ENCODE peak calls at places on chromosomes 11 and 22, in ten cellular contexts. I, O, P, K, F, Z, E, H, J and N are unnamed samples.

GRCh38 chr11:28619870-28620540 is 511.8 kb downstream of the METTL15 start:
- DNase-seq in I (peak), O (no peak), P (no peak), K (no peak), F (peak), Z (no peak), E (no peak), H (peak), J (no peak), N (peak)

GRCh38 chr22:46112405-46112804 is 37.9 kb upstream of the PPARA start:
- DNase-seq in I (no peak), O (no peak), P (no peak), K (no peak), F (no peak), Z (no peak), E (no peak), H (no peak), J (no peak), N (no peak)

GRCh38 chr11:106021181-106021966 is 666 bp downstream of the MSANTD4 start:
- DNase-seq in I (no peak), O (peak), P (no peak), K (no peak), F (no peak), Z (no peak), E (no peak), H (peak), J (peak), N (no peak)

GRCh38 chr22:37560682-37561208 is 465 bp downstream of the CDC42EP1 start:
- DNase-seq in I (peak), O (no peak), P (no peak), K (no peak), F (no peak), Z (peak), E (no peak), H (peak), J (no peak), N (no peak)

GRCh38 chr11:94815705-94816344 is 47.7 kb downstream of the AMOTL1 start:
- DNase-seq in I (no peak), O (peak), P (no peak), K (no peak), F (no peak), Z (no peak), E (no peak), H (peak), J (no peak), N (no peak)

GRCh38 chr11:130115218-130115617 is 44.4 kb upstream of the ST14 start:
- DNase-seq in I (peak), O (no peak), P (no peak), K (no peak), F (no peak), Z (peak), E (no peak), H (peak), J (no peak), N (peak)

GRCh38 chr11:122137081-122137793 is 21.2 kb upstream of the BLID start:
- DNase-seq in I (peak), O (no peak), P (peak), K (no peak), F (peak), Z (no peak), E (no peak), H (peak), J (peak), N (no peak)

GRCh38 chr11:84763931-84764330 is 863.2 kb downstream of the DLG2 start:
- DNase-seq in I (no peak), O (no peak), P (no peak), K (no peak), F (no peak), Z (no peak), E (no peak), H (no peak), J (no peak), N (no peak)

GRCh38 chr11:112453601-112454577 is 193.2 kb upstream of the PLET1 start:
- DNase-seq in I (peak), O (peak), P (peak), K (no peak), F (no peak), Z (peak), E (no peak), H (peak), J (no peak), N (peak)

GRCh38 chr22:44539467-44540063 is 41.5 kb upstream of the RTL6 start:
- DNase-seq in I (no peak), O (no peak), P (no peak), K (no peak), F (no peak), Z (no peak), E (no peak), H (no peak), J (no peak), N (no peak)

GRCh38 chr22:39926175-39927152 is 25.6 kb downstream of the GRAP2 start:
- DNase-seq in I (no peak), O (no peak), P (no peak), K (no peak), F (no peak), Z (no peak), E (no peak), H (no peak), J (no peak), N (no peak)

GRCh38 chr11:75406338-75406777 is 7.0 kb downstream of the RPS3 start:
- DNase-seq in I (peak), O (no peak), P (no peak), K (no peak), F (no peak), Z (no peak), E (no peak), H (peak), J (no peak), N (no peak)

GRCh38 chr22:38305481-38306448 is 11.5 kb downstream of the CSNK1E start:
- DNase-seq in I (peak), O (peak), P (no peak), K (no peak), F (peak), Z (no peak), E (no peak), H (peak), J (no peak), N (no peak)

GRCh38 chr11:8728566-8728965 is 46.0 kb downstream of the RPL27A start:
- DNase-seq in I (no peak), O (peak), P (no peak), K (no peak), F (no peak), Z (peak), E (no peak), H (no peak), J (no peak), N (no peak)

GRCh38 chr11:10694481-10695239 is 1.1 kb upstream of the IRAG1 start:
- DNase-seq in I (no peak), O (no peak), P (no peak), K (no peak), F (no peak), Z (no peak), E (no peak), H (peak), J (no peak), N (no peak)

GRCh38 chr11:95715777-95716241 is 73.8 kb downstream of the FAM76B start:
- DNase-seq in I (peak), O (peak), P (no peak), K (no peak), F (peak), Z (no peak), E (no peak), H (peak), J (no peak), N (no peak)

GRCh38 chr11:75011872-75012271 is 23.1 kb downstream of the NEU3 start:
- DNase-seq in I (no peak), O (no peak), P (no peak), K (no peak), F (no peak), Z (no peak), E (no peak), H (no peak), J (no peak), N (no peak)

GRCh38 chr22:50167689-50168489 is 2.6 kb upstream of the PANX2 start:
- DNase-seq in I (no peak), O (no peak), P (no peak), K (no peak), F (no peak), Z (no peak), E (no peak), H (no peak), J (no peak), N (no peak)

GRCh38 chr22:22754961-22755777 is 110.8 kb downstream of the GGTLC2 start:
- DNase-seq in I (no peak), O (no peak), P (no peak), K (no peak), F (no peak), Z (no peak), E (no peak), H (no peak), J (no peak), N (no peak)

GRCh38 chr22:50229370-50229769 is 15.5 kb downstream of the TUBGCP6 start:
- DNase-seq in I (no peak), O (no peak), P (no peak), K (no peak), F (no peak), Z (no peak), E (no peak), H (no peak), J (no peak), N (no peak)

GRCh38 chr22:35452810-35453743 is 53.1 kb downstream of the MCM5 start:
- DNase-seq in I (no peak), O (no peak), P (no peak), K (no peak), F (no peak), Z (no peak), E (no peak), H (no peak), J (no peak), N (no peak)

GRCh38 chr11:117070016-117070415 is 28.2 kb downstream of the SIK3 start:
- DNase-seq in I (peak), O (no peak), P (no peak), K (no peak), F (no peak), Z (peak), E (no peak), H (peak), J (no peak), N (no peak)

GRCh38 chr22:46584081-46584903 is 35.9 kb upstream of the GRAMD4 start:
- DNase-seq in I (no peak), O (no peak), P (no peak), K (no peak), F (no peak), Z (no peak), E (no peak), H (peak), J (no peak), N (no peak)

GRCh38 chr22:41469218-41469851 is 418 bp downstream of the ACO2 start:
- DNase-seq in I (no peak), O (peak), P (no peak), K (no peak), F (no peak), Z (no peak), E (no peak), H (no peak), J (no peak), N (no peak)

GRCh38 chr11:77213029-77213579 is 85.1 kb downstream of the MYO7A start:
- DNase-seq in I (no peak), O (no peak), P (no peak), K (no peak), F (no peak), Z (no peak), E (no peak), H (no peak), J (no peak), N (no peak)

GRCh38 chr22:50084085-50084484 is 1.1 kb downstream of the MLC1 start:
- DNase-seq in I (no peak), O (peak), P (no peak), K (no peak), F (no peak), Z (no peak), E (no peak), H (no peak), J (no peak), N (no peak)

GRCh38 chr22:19714320-19715252 is at the start of gene SEPTIN5:
- DNase-seq in I (no peak), O (peak), P (no peak), K (no peak), F (no peak), Z (no peak), E (no peak), H (no peak), J (no peak), N (no peak)

GRCh38 chr11:120133216-120134105 is 4.5 kb downstream of the TRIM29 start:
- DNase-seq in I (no peak), O (no peak), P (no peak), K (no peak), F (no peak), Z (peak), E (no peak), H (no peak), J (no peak), N (no peak)

GRCh38 chr11:113339909-113340569 is 25.7 kb downstream of the TTC12 start:
- DNase-seq in I (no peak), O (no peak), P (no peak), K (no peak), F (no peak), Z (no peak), E (no peak), H (no peak), J (no peak), N (peak)

GRCh38 chr22:37472418-37473006 is 13.7 kb downstream of the MFNG start:
- DNase-seq in I (no peak), O (peak), P (no peak), K (no peak), F (no peak), Z (peak), E (no peak), H (peak), J (no peak), N (no peak)

GRCh38 chr11:129418039-129418438 is 42.4 kb downstream of the BARX2 start:
- DNase-seq in I (no peak), O (no peak), P (no peak), K (no peak), F (no peak), Z (no peak), E (no peak), H (no peak), J (no peak), N (no peak)

GRCh38 chr11:69950621-69951020 is 127.5 kb upstream of the ANO1 start:
- DNase-seq in I (no peak), O (no peak), P (no peak), K (no peak), F (no peak), Z (no peak), E (no peak), H (no peak), J (no peak), N (no peak)

GRCh38 chr22:44396727-44397722 is 84.3 kb upstream of the SHISAL1 start:
- DNase-seq in I (no peak), O (no peak), P (no peak), K (no peak), F (no peak), Z (no peak), E (no peak), H (no peak), J (no peak), N (no peak)

GRCh38 chr11:64268687-64269379 is 15.6 kb downstream of the BAD start:
- DNase-seq in I (peak), O (peak), P (no peak), K (no peak), F (no peak), Z (peak), E (no peak), H (peak), J (no peak), N (no peak)

GRCh38 chr11:95065336-95065735 is 1.4 kb upstream of the SRSF8 start:
- DNase-seq in I (no peak), O (no peak), P (no peak), K (no peak), F (no peak), Z (no peak), E (no peak), H (no peak), J (no peak), N (no peak)

GRCh38 chr11:130403301-130403804 is 25.1 kb downstream of the ADAMTS8 start:
- DNase-seq in I (no peak), O (no peak), P (no peak), K (peak), F (peak), Z (no peak), E (peak), H (peak), J (peak), N (no peak)

GRCh38 chr11:3644817-3645235 is at the start of gene ART1:
- DNase-seq in I (no peak), O (peak), P (no peak), K (no peak), F (no peak), Z (peak), E (no peak), H (peak), J (no peak), N (no peak)

GRCh38 chr11:3641191-3641590 is 601 bp downstream of the ART5 start:
- DNase-seq in I (no peak), O (no peak), P (no peak), K (no peak), F (no peak), Z (no peak), E (no peak), H (no peak), J (no peak), N (no peak)

GRCh38 chr11:3639841-3640240 is 2.0 kb downstream of the ART5 start:
- DNase-seq in I (no peak), O (no peak), P (no peak), K (no peak), F (no peak), Z (no peak), E (no peak), H (no peak), J (no peak), N (no peak)

GRCh38 chr11:3641701-3642070 is at the start of gene ART5:
- DNase-seq in I (no peak), O (no peak), P (no peak), K (no peak), F (no peak), Z (no peak), E (no peak), H (no peak), J (no peak), N (no peak)

DNA sequence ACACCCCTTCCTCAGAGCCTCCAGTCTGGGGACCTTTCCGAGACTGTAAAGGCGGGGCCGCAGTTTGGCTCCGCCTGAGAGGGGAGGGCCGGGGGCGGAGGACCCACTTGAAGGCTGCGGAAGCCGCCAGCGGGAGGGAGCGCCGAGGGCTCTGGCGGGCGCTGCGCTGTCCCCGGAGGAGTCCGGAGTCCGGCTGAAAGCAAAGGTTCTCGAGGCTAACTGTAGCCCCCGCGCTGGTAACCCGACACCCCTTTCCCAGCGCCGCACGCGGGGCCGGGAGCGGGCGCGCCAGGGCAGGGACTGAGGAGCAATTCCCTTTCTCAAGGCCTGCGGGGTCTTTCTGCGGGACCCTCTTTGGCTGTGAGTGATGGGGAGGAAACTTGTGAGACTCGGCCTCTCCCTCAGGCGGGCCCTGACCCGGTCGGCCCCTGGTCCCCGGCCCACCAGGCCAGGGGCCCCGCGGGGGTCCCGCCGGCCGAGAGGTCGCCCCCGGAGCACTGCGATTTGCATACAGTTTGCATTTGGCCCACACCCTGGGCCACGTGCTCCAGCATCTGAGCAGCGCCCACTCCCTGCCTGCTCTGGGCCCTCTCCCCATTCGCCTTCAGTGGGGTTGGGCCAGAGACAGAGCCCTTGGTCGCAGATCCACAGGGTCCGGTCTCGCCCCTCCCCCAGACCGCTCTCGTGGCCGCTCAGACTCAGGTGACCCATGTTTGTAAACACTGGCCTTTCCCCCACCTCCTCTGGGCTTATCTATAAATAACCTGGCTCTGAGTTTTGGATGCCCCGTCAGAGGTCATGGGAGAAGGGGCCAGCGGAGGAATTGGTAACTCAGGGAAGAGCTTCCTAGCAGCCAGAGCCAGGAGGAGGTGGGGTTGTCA is 519 bp upstream of the ART5 start:
- DNase-seq in I (peak), O (peak), P (peak), K (peak), F (peak), Z (peak), E (no peak), H (peak), J (no peak), N (no peak)
- H3K4me3 ChIP-seq in I (peak), O (no peak), P (peak), K (peak), F (peak), Z (no peak), E (peak), H (peak), J (peak), N (no peak)

DNA sequence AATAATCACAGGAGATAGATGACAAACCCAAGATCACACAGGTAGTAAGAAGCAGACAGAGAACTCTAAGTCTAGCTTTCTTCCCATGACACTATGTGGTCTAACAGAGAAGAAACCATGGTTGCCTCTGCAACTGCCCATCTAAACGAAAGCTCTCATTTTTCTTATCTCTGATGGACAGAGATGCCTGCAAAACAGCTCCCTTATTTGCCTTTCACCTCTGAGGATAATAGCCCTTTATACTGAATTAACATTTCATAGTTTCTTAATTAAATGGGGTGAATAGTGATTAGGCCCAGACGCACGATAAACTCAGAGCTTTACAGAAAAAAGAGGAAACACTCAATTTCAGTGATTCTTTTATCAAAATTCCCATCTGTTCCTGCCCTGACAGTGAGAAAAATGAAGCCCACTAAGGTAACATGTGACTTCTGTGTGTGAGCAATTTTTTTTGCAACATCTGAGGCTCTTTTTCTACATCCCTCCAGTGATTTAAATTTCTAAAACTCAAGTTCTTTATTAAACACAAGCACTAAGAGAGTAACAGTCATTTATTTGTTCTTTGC is 24.6 kb downstream of the OR2AG2 start:
- DNase-seq in I (peak), O (no peak), P (no peak), K (no peak), F (no peak), Z (no peak), E (no peak), H (no peak), J (no peak), N (no peak)
- TF ChIP-seq CTCF in I (no peak), O (no peak), P (no peak), K (no peak), F (no peak), Z (no peak), E (no peak), H (no peak), J (no peak), N (no peak)

DNA sequence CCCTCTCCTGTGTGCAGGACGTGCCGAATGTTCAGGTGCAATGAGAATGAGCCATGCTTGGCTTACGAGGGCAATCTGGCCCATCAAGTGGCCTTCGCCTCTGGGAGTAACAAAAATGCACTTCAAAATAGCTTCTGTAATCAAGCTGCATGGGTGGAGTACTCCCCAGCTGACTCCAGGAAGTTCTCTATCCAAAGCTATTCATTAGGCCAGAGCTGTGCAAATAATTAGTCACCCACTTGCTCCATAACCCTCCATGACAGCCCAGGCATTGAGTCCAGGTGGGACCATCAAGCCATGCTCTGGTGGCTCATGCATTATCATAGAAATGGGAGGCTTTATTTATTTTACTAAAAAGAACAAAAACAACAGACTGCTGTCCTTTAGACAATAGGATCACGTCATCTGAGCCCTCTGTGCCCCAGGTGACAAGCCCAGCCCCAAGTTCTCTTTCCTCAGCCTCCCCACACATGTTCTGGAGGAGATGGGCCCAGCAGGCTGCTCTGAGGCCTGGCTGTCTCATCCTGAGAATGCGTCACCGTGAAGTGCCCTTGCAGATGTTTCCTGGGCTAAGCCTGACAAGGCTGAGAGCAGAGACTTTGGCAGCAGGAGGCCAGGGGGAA is 244.7 kb downstream of the ETS1 start:
- DNase-seq in I (peak), O (peak), P (peak), K (no peak), F (peak), Z (peak), E (peak), H (peak), J (peak), N (no peak)
- H3K4me3 ChIP-seq in I (no peak), O (no peak), P (no peak), K (no peak), F (no peak), Z (no peak), E (no peak), H (no peak), J (no peak), N (no peak)

GRCh38 chr22:28282346-28282745 is 363.3 kb upstream of the PITPNB start:
- DNase-seq in I (no peak), O (no peak), P (no peak), K (no peak), F (no peak), Z (no peak), E (no peak), H (peak), J (peak), N (no peak)

GRCh38 chr22:28279888-28280287 is 360.8 kb upstream of the PITPNB start:
- DNase-seq in I (no peak), O (no peak), P (peak), K (no peak), F (no peak), Z (no peak), E (no peak), H (no peak), J (peak), N (no peak)

GRCh38 chr22:28283025-28283654 is 364.1 kb upstream of the PITPNB start:
- DNase-seq in I (peak), O (no peak), P (no peak), K (no peak), F (no peak), Z (no peak), E (no peak), H (peak), J (no peak), N (no peak)
- TF ChIP-seq CTCF in I (no peak), O (no peak), P (no peak), K (no peak), F (no peak), Z (no peak), E (no peak), H (no peak), J (no peak), N (no peak)